ENCODE peak calls at places on chromosomes 7 and 10, in eight cellular contexts. J, V, H, D, Y, L, R and I are unnamed samples.

GRCh38 chr7:4739528-4739992 is 35.9 kb upstream of the AP5Z1 start:
- DNase-seq in V (peak; percentile 75), D (no peak), H (no peak), R (peak; percentile 42), J (peak; percentile 76), Y (peak; percentile 64), L (peak; percentile 54), I (no peak)

GRCh38 chr10:75083972-75084833 is 27.3 kb upstream of the SAMD8 start:
- DNase-seq in D (no peak), V (no peak), R (no peak), H (no peak), Y (no peak), L (peak; percentile 30), J (peak; percentile 24), I (no peak)

GRCh38 chr7:3157541-3158287 is 114.0 kb upstream of the CARD11 start:
- DNase-seq in V (peak; percentile 54), Y (no peak), L (no peak), J (peak; percentile 66), H (no peak), R (no peak), D (peak; percentile 70), I (no peak)

GRCh38 chr7:100793806-100794660 is 33.3 kb downstream of the EPHB4 start:
- DNase-seq in V (peak; percentile 14), J (peak; percentile 43), D (no peak), R (no peak), Y (no peak), H (no peak), L (no peak), I (no peak)

GRCh38 chr7:40403664-40404476 is 269.1 kb downstream of the SUGCT start:
- DNase-seq in J (no peak), L (peak; percentile 33), R (no peak), D (no peak), Y (no peak), H (no peak), V (no peak), I (no peak)

GRCh38 chr7:87934699-87935372 is 785 bp downstream of the ADAM22 start:
- DNase-seq in R (peak; percentile 34), D (no peak), V (peak; percentile 9), H (no peak), J (peak; percentile 18), L (peak; percentile 27), Y (peak; percentile 52), I (no peak)

GRCh38 chr10:13089345-13089744 is 10.6 kb upstream of the OPTN start:
- DNase-seq in J (no peak), R (no peak), D (no peak), Y (no peak), V (no peak), H (no peak), L (no peak), I (no peak)

GRCh38 chr10:124691448-124692435 is 52.4 kb downstream of the FAM53B start:
- DNase-seq in Y (no peak), V (no peak), D (no peak), R (no peak), L (no peak), H (no peak), J (no peak), I (no peak)

GRCh38 chr7:22983257-22983855 is 30.6 kb downstream of the HYCC1 start:
- DNase-seq in Y (no peak), J (no peak), H (no peak), D (no peak), V (no peak), R (no peak), L (no peak), I (no peak)

GRCh38 chr7:90677742-90678439 is 81.8 kb downstream of the CDK14 start:
- DNase-seq in L (no peak), D (no peak), Y (no peak), R (no peak), J (no peak), V (no peak), H (no peak), I (no peak)

GRCh38 chr10:31146496-31147219 is 115.0 kb upstream of the ZNF438 start:
- DNase-seq in Y (no peak), H (peak; percentile 42), V (peak; percentile 83), D (no peak), R (no peak), J (peak; percentile 84), L (peak; percentile 77), I (no peak)

GRCh38 chr10:96309631-96310358 is 5.6 kb downstream of the DNTT start:
- DNase-seq in D (no peak), Y (no peak), R (no peak), H (no peak), J (no peak), L (no peak), V (no peak), I (no peak)

GRCh38 chr10:17214991-17215781 is 12.9 kb upstream of the VIM start:
- DNase-seq in D (peak; percentile 98), Y (no peak), J (peak; percentile 95), L (peak; percentile 98), V (peak; percentile 99), R (no peak), H (peak; percentile 60), I (no peak)

GRCh38 chr10:43863859-43864591 is 215.3 kb upstream of the ZNF32 start:
- DNase-seq in L (peak; percentile 59), V (peak; percentile 83), R (no peak), D (peak; percentile 71), Y (no peak), J (peak; percentile 79), H (no peak), I (no peak)

GRCh38 chr7:99038086-99038855 is 105.6 kb downstream of the SMURF1 start:
- DNase-seq in V (no peak), R (no peak), D (no peak), H (no peak), J (no peak), Y (no peak), L (no peak), I (no peak)

GRCh38 chr7:18426564-18427226 is 68.9 kb upstream of the HDAC9 start:
- DNase-seq in H (no peak), Y (no peak), J (peak; percentile 64), L (peak; percentile 22), R (no peak), D (no peak), V (no peak), I (no peak)

GRCh38 chr10:132452216-132452650 is 55.2 kb downstream of the PWWP2B start:
- DNase-seq in R (peak; percentile 54), D (no peak), V (no peak), L (no peak), H (no peak), Y (no peak), J (no peak), I (no peak)

GRCh38 chr7:45153238-45153637 is 4.4 kb upstream of the RAMP3 start:
- DNase-seq in D (no peak), J (peak; percentile 11), L (no peak), H (no peak), R (no peak), V (no peak), Y (no peak), I (no peak)
- TF ChIP-seq CTCF in D (no peak), J (peak; percentile 6), L (no peak), H (no peak), R (no peak), V (no peak), Y (peak; percentile 10), I (no peak)

DNA sequence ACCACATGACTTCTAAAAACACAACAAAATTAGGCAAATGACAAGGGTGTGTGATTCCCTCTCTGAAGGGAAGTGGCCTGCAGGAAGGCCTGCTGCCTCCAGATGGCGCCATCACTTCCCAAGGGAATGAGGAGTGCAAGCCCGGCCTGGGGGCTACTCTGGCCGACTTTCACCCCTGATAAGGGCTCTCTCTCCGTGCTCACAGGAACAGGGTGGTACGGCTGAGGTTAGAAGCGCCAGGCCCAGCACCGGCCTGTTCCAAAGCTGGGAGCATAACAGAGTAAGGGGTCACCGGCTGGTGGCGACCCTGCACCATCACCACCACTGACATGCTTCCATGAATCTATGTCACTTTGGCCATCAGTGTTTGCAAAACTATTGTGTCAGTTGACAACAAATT is 13.1 kb downstream of the RBP3 start:
- DNase-seq in L (peak; percentile 39), H (peak; percentile 32), Y (peak; percentile 25), J (peak; percentile 59), V (peak; percentile 24), D (no peak), R (no peak), I (no peak)
- TF ChIP-seq CTCF in L (peak; percentile 75), H (peak; percentile 73), Y (peak; percentile 65), J (peak; percentile 94), V (peak; percentile 92), D (peak; percentile 86), R (no peak), I (peak; percentile 26)

GRCh38 chr7:24797270-24797669 is 40.0 kb upstream of the GSDME start:
- DNase-seq in H (no peak), L (no peak), R (no peak), Y (no peak), J (no peak), V (no peak), D (no peak), I (no peak)
- TF ChIP-seq CTCF in H (no peak), L (no peak), R (no peak), Y (no peak), J (no peak), V (no peak), D (no peak), I (no peak)

GRCh38 chr10:27242951-27243551 is 2.5 kb upstream of the ACBD5 start:
- DNase-seq in Y (peak; percentile 94), R (peak; percentile 82), J (peak; percentile 88), L (peak; percentile 70), H (peak; percentile 67), D (no peak), V (peak; percentile 69), I (peak; percentile 57)

GRCh38 chr10:27242473-27242950 is 1.9 kb upstream of the ACBD5 start:
- DNase-seq in Y (no peak), D (no peak), V (no peak), J (no peak), L (no peak), R (no peak), H (no peak), I (no peak)

GRCh38 chr10:27240212-27240890 is at the start of gene ACBD5:
- DNase-seq in H (peak; percentile 64), Y (peak; percentile 88), R (peak; percentile 82), L (peak; percentile 89), V (peak; percentile 70), D (peak; percentile 44), J (peak; percentile 79), I (peak; percentile 68)

GRCh38 chr10:27240891-27241639 is 468 bp upstream of the ACBD5 start:
- DNase-seq in J (peak; percentile 16), D (no peak), Y (peak; percentile 67), R (peak; percentile 82), L (peak; percentile 17), V (peak; percentile 26), H (no peak), I (peak; percentile 38)

GRCh38 chr10:27241640-27242472 is 1.3 kb upstream of the ACBD5 start:
- DNase-seq in J (peak; percentile 96), L (peak; percentile 95), H (peak; percentile 81), Y (peak; percentile 98), R (peak; percentile 95), V (peak; percentile 97), D (peak; percentile 87), I (peak; percentile 86)
- TF ChIP-seq CTCF in J (peak; percentile 58), L (peak; percentile 28), H (peak; percentile 31), Y (peak; percentile 35), R (no peak), V (peak; percentile 28), D (peak; percentile 42), I (peak; percentile 14)

GRCh38 chr10:50614444-50615137 is 9.2 kb downstream of the SGMS1 start:
- DNase-seq in R (peak; percentile 40), H (no peak), Y (peak; percentile 71), J (no peak), L (no peak), D (no peak), V (no peak), I (no peak)
- TF ChIP-seq CTCF in R (peak; percentile 54), H (no peak), Y (peak; percentile 55), J (peak; percentile 2), L (no peak), D (no peak), V (peak; percentile 26), I (peak; percentile 22)